ENCODE peak calls at places on chromosome 20, in nine cellular contexts. S, V, Y, L, Q, G, W, U and F are unnamed samples.

GRCh38 chr20:38270869-38271608 is 10.5 kb upstream of the KIAA1755 start:
- DNase-seq in S (no peak), V (peak; percentile 92), Y (no peak), L (peak; percentile 94), Q (no peak), G (no peak), W (peak; percentile 90), U (peak; percentile 92), F (peak; percentile 98)

GRCh38 chr20:17671051-17671450 is 11.0 kb downstream of the RRBP1 start:
- DNase-seq in S (no peak), V (no peak), Y (no peak), L (no peak), Q (no peak), G (no peak), W (no peak), U (no peak), F (no peak)

GRCh38 chr20:52593634-52594033 is 378.5 kb upstream of the TSHZ2 start:
- DNase-seq in S (no peak), V (peak; percentile 20), Y (no peak), L (no peak), Q (no peak), G (no peak), W (no peak), U (no peak), F (no peak)

GRCh38 chr20:37651932-37652331 is 41.9 kb upstream of the CTNNBL1 start:
- DNase-seq in S (peak; percentile 71), V (peak; percentile 37), Y (peak; percentile 83), L (peak; percentile 79), Q (peak; percentile 69), G (peak; percentile 45), W (peak; percentile 23), U (no peak), F (no peak)

GRCh38 chr20:22687676-22688360 is 103.4 kb upstream of the FOXA2 start:
- DNase-seq in S (no peak), V (no peak), Y (no peak), L (no peak), Q (no peak), G (no peak), W (no peak), U (no peak), F (no peak)

GRCh38 chr20:48751871-48752270 is 75.9 kb downstream of the PREX1 start:
- DNase-seq in S (no peak), V (no peak), Y (no peak), L (no peak), Q (no peak), G (no peak), W (no peak), U (no peak), F (no peak)

GRCh38 chr20:8856668-8857067 is 212.2 kb upstream of the PLCB4 start:
- DNase-seq in S (no peak), V (no peak), Y (no peak), L (no peak), Q (no peak), G (no peak), W (no peak), U (no peak), F (no peak)

GRCh38 chr20:24587384-24588046 is 118.1 kb downstream of the SYNDIG1 start:
- DNase-seq in S (no peak), V (no peak), Y (no peak), L (no peak), Q (no peak), G (no peak), W (no peak), U (no peak), F (no peak)

DNA sequence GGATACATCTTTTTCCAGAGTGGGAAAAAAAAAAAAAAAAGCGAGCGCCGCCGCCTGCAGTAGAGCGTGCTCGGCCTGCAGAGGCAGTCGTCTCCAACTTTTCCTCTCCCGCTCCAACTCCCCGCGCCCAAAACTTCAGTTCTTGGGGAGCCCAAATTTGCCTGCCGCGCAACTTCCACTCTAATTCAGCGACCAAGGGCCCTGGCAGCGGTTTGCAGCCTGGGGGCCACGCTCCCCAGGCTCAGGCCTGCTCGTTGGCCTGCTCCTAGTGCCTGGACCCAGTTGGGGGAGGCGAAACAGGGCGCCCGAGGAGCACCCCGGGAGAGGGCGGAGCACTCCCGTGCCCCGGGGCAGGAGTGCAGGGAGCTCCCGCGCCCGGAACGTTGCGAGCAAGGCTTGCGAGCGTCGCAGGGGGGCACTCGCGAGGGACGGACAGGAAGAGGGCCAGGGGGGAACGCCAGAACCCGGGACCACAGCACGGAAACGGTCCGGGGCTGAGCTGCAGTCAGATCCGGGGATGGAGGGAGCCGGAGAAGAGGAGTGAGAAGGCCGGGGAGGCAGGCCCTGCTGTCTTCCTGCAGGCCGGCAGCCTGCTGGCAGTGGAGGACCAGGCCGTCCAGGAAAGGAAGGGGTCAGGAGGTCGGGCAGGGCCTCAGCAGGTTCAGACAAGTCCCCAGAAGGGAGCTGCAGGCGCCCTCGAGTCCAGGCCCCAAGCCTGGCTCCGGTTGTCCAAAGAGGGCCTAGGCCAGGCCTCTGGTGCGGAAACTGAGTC is at the start of gene STX16:
- DNase-seq in S (peak; percentile 92), V (peak; percentile 97), Y (peak; percentile 97), L (peak; percentile 96), Q (peak; percentile 94), G (peak; percentile 92), W (peak; percentile 94), U (peak; percentile 94), F (peak; percentile 93)
- H3K4me3 ChIP-seq in S (peak within 1 kb of the TSS; percentile 99), V (peak within 1 kb of the TSS; percentile 99), Y (peak within 1 kb of the TSS; percentile 85), L (peak within 1 kb of the TSS; percentile 87), Q (peak within 1 kb of the TSS; percentile 97), G (peak within 1 kb of the TSS; percentile 97), W (peak within 1 kb of the TSS; percentile 81), U (peak within 1 kb of the TSS; percentile 98), F (peak within 1 kb of the TSS; percentile 87)

DNA sequence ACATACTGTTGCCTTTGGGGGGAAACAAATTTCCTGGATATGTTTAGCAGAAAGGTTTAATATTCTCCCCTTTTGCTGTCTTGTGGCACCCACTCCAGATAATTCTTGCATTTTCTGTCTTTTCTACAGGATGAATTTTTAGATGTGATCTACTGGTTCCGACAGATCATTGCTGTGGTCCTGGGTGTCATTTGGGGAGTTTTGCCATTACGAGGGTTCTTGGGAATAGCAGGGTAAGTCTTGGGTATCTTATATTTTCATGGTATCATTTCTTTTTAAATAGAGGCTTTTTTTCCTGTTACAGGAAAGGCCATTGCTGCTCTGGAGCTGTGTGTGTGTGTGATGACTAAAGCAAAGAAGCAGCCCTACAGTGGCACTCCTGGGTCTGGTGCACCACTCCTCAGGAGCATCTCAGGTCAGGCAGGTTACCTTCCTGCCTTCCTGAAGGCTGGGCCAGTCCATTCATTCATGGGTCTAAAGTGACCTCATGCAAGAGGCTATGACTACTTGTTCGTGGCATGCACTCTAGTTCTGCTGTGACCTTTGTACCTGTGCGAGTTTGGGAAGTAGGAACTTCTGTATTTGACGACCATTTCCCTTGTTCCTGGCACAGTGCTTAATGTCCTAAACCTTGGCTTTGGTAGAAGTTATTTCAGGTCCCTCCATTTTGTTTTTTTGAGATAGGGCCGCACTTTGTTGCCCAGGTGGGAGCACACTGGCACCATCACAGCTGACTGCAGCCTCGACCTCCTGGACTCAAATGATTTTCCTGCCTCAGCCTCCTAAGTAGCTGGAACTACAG is 2.2 kb downstream of the RAB5IF start:
- DNase-seq in S (peak; percentile 34), V (peak; percentile 46), Y (no peak), L (no peak), Q (peak; percentile 31), G (no peak), W (no peak), U (no peak), F (no peak)
- H3K4me3 ChIP-seq in S (peak overlapping the region; percentile 94), V (peak overlapping the region; percentile 7), Y (no peak overlapping the region), L (no peak overlapping the region), Q (peak overlapping the region; percentile 100), G (no peak overlapping the region), W (no peak overlapping the region), U (no peak overlapping the region), F (no peak overlapping the region)

GRCh38 chr20:62797671-62798532 is 1.6 kb downstream of the MRGBP start:
- DNase-seq in S (peak; percentile 53), V (no peak), Y (no peak), L (no peak), Q (peak; percentile 73), G (no peak), W (no peak), U (no peak), F (no peak)

GRCh38 chr20:62799873-62800272 is 3.6 kb downstream of the MRGBP start:
- DNase-seq in S (no peak), V (no peak), Y (no peak), L (no peak), Q (no peak), G (no peak), W (no peak), U (no peak), F (no peak)

GRCh38 chr20:62799036-62799435 is 2.8 kb downstream of the MRGBP start:
- DNase-seq in S (no peak), V (no peak), Y (no peak), L (no peak), Q (no peak), G (no peak), W (no peak), U (no peak), F (no peak)

GRCh38 chr20:62800314-62801259 is 4.0 kb upstream of the OGFR start:
- DNase-seq in S (no peak), V (no peak), Y (no peak), L (no peak), Q (no peak), G (no peak), W (no peak), U (no peak), F (no peak)

DNA sequence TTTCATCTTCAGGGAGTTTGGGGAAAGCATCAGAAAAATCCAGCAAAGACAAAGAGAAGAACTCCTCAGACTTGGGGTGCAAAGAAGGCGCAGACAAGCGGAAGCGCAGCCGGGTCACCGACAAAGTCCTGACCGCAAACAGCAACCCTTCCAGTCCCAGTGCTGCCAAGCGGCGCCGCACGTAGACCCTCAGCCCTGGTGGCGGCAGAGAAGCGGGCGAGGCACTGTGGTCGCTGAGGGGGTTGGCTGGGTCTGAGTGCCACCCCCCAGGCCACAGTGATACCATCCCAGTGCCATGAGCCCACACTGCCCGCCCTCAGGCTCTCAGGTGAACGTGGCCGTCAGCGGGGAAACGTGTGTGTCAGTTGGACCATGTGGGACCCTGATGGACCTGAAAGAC is 3.2 kb downstream of the MRGBP start:
- DNase-seq in S (no peak), V (no peak), Y (no peak), L (no peak), Q (no peak), G (no peak), W (no peak), U (no peak), F (no peak)
- H3K4me3 ChIP-seq in S (no peak overlapping the region), V (no peak overlapping the region), Y (no peak overlapping the region), L (no peak overlapping the region), Q (no peak overlapping the region), G (no peak overlapping the region), W (no peak overlapping the region), U (no peak overlapping the region), F (no peak overlapping the region)

GRCh38 chr20:58518387-58518786 is 3.2 kb upstream of the APCDD1L start:
- DNase-seq in S (no peak), V (no peak), Y (no peak), L (no peak), Q (no peak), G (no peak), W (no peak), U (no peak), F (no peak)

GRCh38 chr20:58513580-58514285 is 1.5 kb downstream of the APCDD1L start:
- DNase-seq in S (no peak), V (no peak), Y (no peak), L (no peak), Q (no peak), G (no peak), W (no peak), U (no peak), F (no peak)

GRCh38 chr20:58512808-58513552 is 2.2 kb downstream of the APCDD1L start:
- DNase-seq in S (no peak), V (no peak), Y (no peak), L (no peak), Q (no peak), G (no peak), W (no peak), U (no peak), F (no peak)

GRCh38 chr20:58514321-58515239 is 619 bp downstream of the APCDD1L start:
- DNase-seq in S (no peak), V (peak; percentile 35), Y (peak; percentile 66), L (no peak), Q (no peak), G (peak; percentile 12), W (no peak), U (peak; percentile 7), F (peak; percentile 23)

GRCh38 chr20:58515240-58516212 is at the start of gene APCDD1L:
- DNase-seq in S (no peak), V (peak; percentile 80), Y (peak; percentile 56), L (no peak), Q (no peak), G (no peak), W (peak; percentile 31), U (peak; percentile 30), F (peak; percentile 59)
- H3K4me3 ChIP-seq in S (peak within 1 kb of the TSS; percentile 37), V (peak within 1 kb of the TSS; percentile 34), Y (peak within 1 kb of the TSS; percentile 51), L (no peak within 1 kb of the TSS), Q (no peak within 1 kb of the TSS), G (peak within 1 kb of the TSS; percentile 19), W (peak within 1 kb of the TSS; percentile 50), U (peak within 1 kb of the TSS; percentile 46), F (peak within 1 kb of the TSS; percentile 50)